ENCODE peak calls at places on chromosomes 2 and 18, in five cellular contexts. F, Z, R, N and H are unnamed samples.

GRCh38 chr2:69490486-69490885 is 53.3 kb upstream of the NFU1 start:
- DNase-seq in N (no peak), F (no peak), Z (no peak), R (no peak), H (no peak)

GRCh38 chr18:23226386-23226785 is 91.1 kb downstream of the CABLES1 start:
- DNase-seq in Z (no peak), R (peak), N (peak), F (no peak), H (no peak)

GRCh38 chr2:233832869-233833812 is 21.2 kb downstream of the HJURP start:
- DNase-seq in Z (peak), R (peak), F (peak), N (peak), H (peak)

GRCh38 chr18:54983041-54983686 is 23.9 kb upstream of the CCDC68 start:
- DNase-seq in Z (no peak), F (no peak), N (peak), R (peak), H (peak)

GRCh38 chr2:23092831-23093230 is 292.1 kb upstream of the KLHL29 start:
- DNase-seq in F (no peak), Z (no peak), R (peak), N (peak), H (peak)

GRCh38 chr2:20577495-20578235 is 73.2 kb downstream of the HS1BP3 start:
- DNase-seq in Z (no peak), R (peak), N (peak), F (no peak), H (no peak)

GRCh38 chr2:177064417-177064816 is 148.2 kb upstream of the HNRNPA3 start:
- DNase-seq in R (no peak), F (no peak), Z (no peak), N (no peak), H (peak)

GRCh38 chr2:16824472-16824871 is 158.8 kb upstream of the CYRIA start:
- DNase-seq in Z (no peak), N (no peak), F (no peak), R (no peak), H (no peak)

GRCh38 chr18:3055861-3056260 is 42.9 kb upstream of the LPIN2 start:
- DNase-seq in F (no peak), R (peak), N (no peak), Z (peak), H (peak)

GRCh38 chr18:3688682-3689081 is 238.7 kb downstream of the TGIF1 start:
- DNase-seq in N (peak), F (peak), Z (no peak), R (peak), H (peak)

GRCh38 chr2:236922061-236922460 is 163.6 kb upstream of the COPS8 start:
- DNase-seq in N (no peak), F (no peak), Z (no peak), R (no peak), H (no peak)

GRCh38 chr2:1496394-1496821 is 83.1 kb downstream of the TPO start:
- DNase-seq in R (no peak), N (no peak), F (no peak), Z (no peak), H (no peak)

GRCh38 chr2:191910518-191910917 is 63.6 kb upstream of the CAVIN2 start:
- DNase-seq in Z (no peak), R (peak), N (peak), F (no peak), H (no peak)

GRCh38 chr2:7685342-7686015 is 768.3 kb downstream of the RNF144A start:
- DNase-seq in R (peak), Z (no peak), F (no peak), N (peak), H (peak)

GRCh38 chr2:101463458-101463857 is 11.5 kb downstream of the RFX8 start:
- DNase-seq in F (no peak), Z (no peak), R (no peak), N (no peak), H (no peak)

GRCh38 chr2:174635015-174635593 is 37.5 kb upstream of the WIPF1 start:
- DNase-seq in Z (no peak), N (no peak), R (no peak), F (no peak), H (no peak)
- H4K8ac ChIP-seq in Z (no peak), N (peak), R (no peak), F (no peak), H (no peak)

GRCh38 chr2:43043471-43043870 is 182.9 kb downstream of the ZFP36L2 start:
- DNase-seq in Z (no peak), R (no peak), N (no peak), F (no peak), H (no peak)
- H2BK5ac ChIP-seq in Z (no peak), R (peak), N (no peak), F (no peak), H (peak)

GRCh38 chr2:241223211-241224067 is 35.0 kb downstream of the ANO7 start:
- DNase-seq in R (peak), N (no peak), F (no peak), Z (no peak), H (no peak)
- H4K8ac ChIP-seq in R (no peak), N (no peak), F (no peak), Z (peak), H (no peak)

GRCh38 chr2:188786368-188786781 is 187.8 kb upstream of the COL3A1 start:
- DNase-seq in N (peak), R (peak), Z (no peak), F (no peak), H (no peak)
- H2BK5ac ChIP-seq in N (peak), R (peak), Z (no peak), F (no peak), H (no peak)

GRCh38 chr2:49028101-49028500 is 126.2 kb downstream of the FSHR start:
- DNase-seq in F (no peak), Z (no peak), N (no peak), R (no peak), H (no peak)
- H4K8ac ChIP-seq in F (no peak), Z (no peak), N (no peak), R (no peak), H (no peak)

GRCh38 chr2:40344364-40344763 is 107.5 kb downstream of the SLC8A1 start:
- DNase-seq in Z (no peak), R (peak), N (peak), F (no peak), H (no peak)

GRCh38 chr2:40348038-40348437 is 103.9 kb downstream of the SLC8A1 start:
- DNase-seq in R (no peak), N (no peak), Z (no peak), F (no peak), H (no peak)

GRCh38 chr2:40348665-40349064 is 103.2 kb downstream of the SLC8A1 start:
- DNase-seq in Z (no peak), R (peak), F (no peak), N (peak), H (no peak)

GRCh38 chr2:40343904-40344303 is 108.0 kb downstream of the SLC8A1 start:
- DNase-seq in R (peak), F (no peak), N (peak), Z (no peak), H (no peak)

GRCh38 chr2:40346535-40347354 is 105.1 kb downstream of the SLC8A1 start:
- DNase-seq in N (peak), R (peak), F (no peak), Z (no peak), H (no peak)
- H2BK5ac ChIP-seq in N (no peak), R (peak), F (no peak), Z (no peak), H (no peak)